ENCODE peak calls at places on chromosomes 4 and X, in eight cellular contexts. D, R, K, N, Y, S, E and H are unnamed samples.

GRCh38 chrX:56248492-56248891 is 16.3 kb downstream of the KLF8 start:
- DNase-seq in D (no peak), R (peak), K (peak), N (peak), Y (no peak), S (peak), E (no peak), H (no peak)

GRCh38 chr4:106395582-106395981 is 27.0 kb upstream of the GIMD1 start:
- DNase-seq in D (no peak), R (no peak), K (no peak), N (no peak), Y (no peak), S (no peak), E (no peak), H (no peak)

GRCh38 chr4:73964862-73965611 is 16.8 kb downstream of the PF4 start:
- DNase-seq in D (no peak), R (no peak), K (peak), N (no peak), Y (no peak), S (no peak), E (peak), H (no peak)

GRCh38 chr4:169612869-169613859 is 781 bp upstream of the NEK1 start:
- DNase-seq in D (peak), R (peak), K (peak), N (peak), Y (peak), S (peak), E (peak), H (no peak)

GRCh38 chr4:83606898-83607297 is 71.0 kb downstream of the GPAT3 start:
- DNase-seq in D (no peak), R (no peak), K (no peak), N (no peak), Y (no peak), S (no peak), E (no peak), H (no peak)

GRCh38 chr4:81789741-81790402 is 318.2 kb upstream of the RASGEF1B start:
- DNase-seq in D (no peak), R (no peak), K (no peak), N (no peak), Y (no peak), S (no peak), E (no peak), H (no peak)

GRCh38 chrX:69046996-69047490 is 118.2 kb downstream of the PJA1 start:
- DNase-seq in D (no peak), R (no peak), K (no peak), N (no peak), Y (no peak), S (no peak), E (no peak), H (no peak)

GRCh38 chrX:8730812-8731578 is 942 bp downstream of the ANOS1 start:
- DNase-seq in D (no peak), R (no peak), K (no peak), N (no peak), Y (no peak), S (no peak), E (no peak), H (no peak)

GRCh38 chrX:123085311-123085940 is 98.7 kb upstream of the GRIA3 start:
- DNase-seq in D (no peak), R (no peak), K (no peak), N (no peak), Y (no peak), S (no peak), E (no peak), H (no peak)

GRCh38 chr4:183995489-183996049 is 90.5 kb downstream of the STOX2 start:
- DNase-seq in D (no peak), R (no peak), K (no peak), N (no peak), Y (no peak), S (no peak), E (no peak), H (no peak)

GRCh38 chr4:73375328-73375741 is 28.8 kb upstream of the ALB start:
- DNase-seq in D (no peak), R (no peak), K (no peak), N (no peak), Y (no peak), S (no peak), E (no peak), H (no peak)

GRCh38 chr4:66376396-66376795 is 706.1 kb upstream of the EPHA5 start:
- DNase-seq in D (no peak), R (no peak), K (no peak), N (no peak), Y (no peak), S (no peak), E (no peak), H (no peak)

GRCh38 chr4:109998867-109999303 is 86.2 kb downstream of the EGF start:
- DNase-seq in D (no peak), R (peak), K (peak), N (peak), Y (no peak), S (no peak), E (peak), H (no peak)

GRCh38 chrX:17944833-17945497 is 83.9 kb upstream of the RAI2 start:
- DNase-seq in D (no peak), R (no peak), K (peak), N (no peak), Y (no peak), S (no peak), E (peak), H (no peak)

GRCh38 chr4:39528056-39528465 is 822 bp upstream of the UGDH start:
- DNase-seq in D (no peak), R (no peak), K (no peak), N (no peak), Y (no peak), S (no peak), E (no peak), H (peak)

GRCh38 chr4:184404047-184404446 is 70.3 kb downstream of the IRF2 start:
- DNase-seq in D (no peak), R (no peak), K (no peak), N (no peak), Y (no peak), S (no peak), E (no peak), H (no peak)

GRCh38 chr4:26354491-26354890 is 33.7 kb downstream of the RBPJ start:
- DNase-seq in D (no peak), R (no peak), K (no peak), N (no peak), Y (no peak), S (no peak), E (no peak), H (no peak)

GRCh38 chr4:93396274-93396673 is 432.3 kb upstream of the ATOH1 start:
- DNase-seq in D (no peak), R (no peak), K (no peak), N (no peak), Y (no peak), S (no peak), E (no peak), H (no peak)

GRCh38 chr4:18756661-18757060 is 735.1 kb upstream of the LCORL start:
- DNase-seq in D (no peak), R (no peak), K (no peak), N (no peak), Y (no peak), S (no peak), E (no peak), H (no peak)

GRCh38 chrX:53280703-53281320 is 572 bp downstream of the IQSEC2 start:
- DNase-seq in D (no peak), R (no peak), K (peak), N (no peak), Y (no peak), S (no peak), E (no peak), H (no peak)

GRCh38 chr4:72971572-72971971 is 97.9 kb downstream of the COX18 start:
- DNase-seq in D (no peak), R (no peak), K (no peak), N (no peak), Y (no peak), S (no peak), E (no peak), H (peak)

GRCh38 chrX:1205681-1206611 is 6.5 kb downstream of the CRLF2 start:
- DNase-seq in D (no peak), R (peak), K (peak), N (peak), Y (peak), S (no peak), E (peak), H (peak)

GRCh38 chr4:31360786-31361185 is 640.6 kb downstream of the PCDH7 start:
- DNase-seq in D (no peak), R (no peak), K (no peak), N (no peak), Y (no peak), S (no peak), E (no peak), H (no peak)

GRCh38 chr4:122854860-122855259 is 28.2 kb downstream of the FGF2 start:
- DNase-seq in D (no peak), R (no peak), K (no peak), N (no peak), Y (no peak), S (no peak), E (no peak), H (no peak)